ENCODE peak calls at places on chromosomes 4 and X, in four cellular contexts. S is HepG2, H is GM12878, Q is H1. L is an unnamed sample.
A peak's percentile ranks its signal among the peaks of the same experiment; 100 is the strongest.

GRCh38 chr4:56959064-56959463 is 18.3 kb downstream of the NOA1 start:
- DNase-seq in H (no peak), Q (no peak), S (no peak), L (no peak)

GRCh38 chrX:18360867-18361266 is 6.4 kb upstream of the SCML2 start:
- DNase-seq in Q (no peak), S (no peak), H (no peak), L (no peak)

GRCh38 chrX:107716816-107717700 is 58.5 kb downstream of the TSC22D3 start:
- DNase-seq in S (no peak), Q (peak; percentile 52), H (peak; percentile 64), L (no peak)

GRCh38 chrX:26914232-26914631 is 548.9 kb downstream of the PPP4R3C start:
- DNase-seq in H (no peak), S (no peak), Q (no peak), L (no peak)

GRCh38 chrX:17547658-17548057 is 172.7 kb downstream of the NHS start:
- DNase-seq in H (peak; percentile 56), S (peak; percentile 4), Q (no peak), L (no peak)

GRCh38 chr4:107616838-107617389 is 103.1 kb downstream of the PAPSS1 start:
- DNase-seq in H (no peak), S (peak; percentile 16), Q (no peak), L (no peak)

GRCh38 chr4:88599298-88599697 is 7.0 kb downstream of the HERC3 start:
- DNase-seq in S (no peak), Q (no peak), H (no peak), L (no peak)

GRCh38 chr4:87986508-87986907 is 11.0 kb downstream of the SPP1 start:
- DNase-seq in S (no peak), H (no peak), Q (no peak), L (no peak)

GRCh38 chrX:41781500-41781899 is 57.5 kb downstream of the GPR82 start:
- DNase-seq in S (peak; percentile 36), Q (no peak), H (no peak), L (peak; percentile 44)

GRCh38 chr4:99887837-99888236 is 6.4 kb downstream of the LAMTOR3 start:
- DNase-seq in H (no peak), S (no peak), Q (no peak), L (no peak)

GRCh38 chr4:105944535-105944934 is 49.3 kb downstream of the NPNT start:
- DNase-seq in H (no peak), Q (no peak), S (no peak), L (no peak)

GRCh38 chr4:161419822-161420221 is 744.0 kb downstream of the FSTL5 start:
- DNase-seq in H (no peak), Q (peak; percentile 51), S (peak; percentile 1), L (no peak)

GRCh38 chr4:3868146-3868840 is 102.1 kb downstream of the ADRA2C start:
- DNase-seq in S (no peak), H (no peak), Q (no peak), L (no peak)

GRCh38 chrX:95383778-95384177 is 1300.9 kb upstream of the DIAPH2 start:
- DNase-seq in Q (no peak), S (no peak), H (no peak), L (no peak)

GRCh38 chrX:39772057-39772832 is 325.5 kb downstream of the BCOR start:
- DNase-seq in S (peak; percentile 81), H (no peak), Q (no peak), L (peak; percentile 94)

GRCh38 chr4:156781852-156782251 is 189.7 kb downstream of the PDGFC start:
- DNase-seq in S (no peak), H (no peak), Q (no peak), L (no peak)

GRCh38 chr4:152807294-152807829 is 27.6 kb downstream of the ARFIP1 start:
- DNase-seq in Q (no peak), H (peak; percentile 9), S (no peak), L (no peak)

GRCh38 chr4:68410149-68410548 is 37.1 kb upstream of the TMPRSS11E start:
- DNase-seq in Q (no peak), H (no peak), S (no peak), L (no peak)

GRCh38 chrX:88437563-88437962 is 309.5 kb upstream of the CPXCR1 start:
- DNase-seq in H (no peak), S (no peak), Q (no peak), L (no peak)

GRCh38 chrX:153836921-153837320 is 6.6 kb upstream of the PDZD4 start:
- DNase-seq in Q (no peak), H (no peak), S (no peak), L (no peak)

GRCh38 chr4:117968606-117969005 is 65.7 kb upstream of the NDST3 start:
- DNase-seq in S (no peak), Q (no peak), H (no peak), L (no peak)

GRCh38 chrX:107894038-107894437 is 68.4 kb downstream of the MID2 start:
- DNase-seq in Q (peak; percentile 39), H (peak; percentile 20), S (peak; percentile 47), L (peak; percentile 59)

GRCh38 chrX:39012561-39013209 is 211.4 kb downstream of the MID1IP1 start:
- DNase-seq in Q (no peak), S (no peak), H (no peak), L (no peak)

GRCh38 chr4:148062301-148062950 is 330.5 kb downstream of the ARHGAP10 start:
- DNase-seq in Q (no peak), H (no peak), S (no peak), L (no peak)

GRCh38 chr4:30757357-30757756 is 37.2 kb downstream of the PCDH7 start:
- DNase-seq in Q (no peak), H (no peak), S (no peak), L (no peak)

GRCh38 chr4:172857026-172857425 is 311.6 kb upstream of the GALNT7 start:
- DNase-seq in H (no peak), Q (no peak), S (no peak), L (no peak)

GRCh38 chr4:186746581-186746980 is 22.9 kb upstream of the FAT1 start:
- DNase-seq in S (no peak), Q (no peak), H (no peak), L (no peak)

GRCh38 chrX:103584606-103585005 is 709 bp upstream of the TCEAL4 start:
- DNase-seq in Q (no peak), H (no peak), S (no peak), L (no peak)
- H3K4me3 ChIP-seq in Q (no peak overlapping the region), H (no peak overlapping the region), S (no peak overlapping the region), L (no peak overlapping the region)

GRCh38 chr4:140152760-140153418 is 1.1 kb downstream of the MAML3 start:
- DNase-seq in S (no peak), H (no peak), Q (peak; percentile 75), L (no peak)
- TF ChIP-seq SUZ12 in S (no peak), H (peak; percentile 96), Q (peak; percentile 2), L (no peak)

DNA sequence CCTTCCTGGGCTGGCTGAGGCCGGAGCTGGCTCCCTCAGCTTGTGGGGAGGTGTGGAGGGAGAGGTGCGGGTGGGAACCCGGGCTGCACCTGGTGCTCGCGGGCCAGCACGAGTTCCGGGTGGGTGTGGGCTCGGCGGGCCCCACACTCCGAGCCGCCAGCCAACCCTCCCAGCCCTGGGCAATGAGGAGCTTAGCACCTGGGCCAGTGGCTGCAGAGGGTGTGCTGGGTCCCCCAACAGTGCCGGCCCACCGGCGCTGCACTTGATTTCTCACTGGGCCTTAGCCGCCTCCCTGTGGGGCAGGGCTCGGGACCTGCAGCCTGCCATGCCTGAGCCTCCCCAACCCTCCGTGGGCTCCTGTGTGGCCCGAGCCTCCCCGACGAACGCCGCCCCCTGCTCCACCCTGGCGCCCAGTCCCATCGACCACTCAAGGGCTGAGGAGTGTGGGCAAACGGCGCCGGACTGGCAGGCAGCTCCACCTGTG is 182.7 kb upstream of the PAQR3 start:
- DNase-seq in Q (no peak), S (no peak), H (no peak), L (no peak)
- H3K9ac ChIP-seq in Q (no peak overlapping the region), S (no peak overlapping the region), H (no peak overlapping the region), L (no peak overlapping the region)

DNA sequence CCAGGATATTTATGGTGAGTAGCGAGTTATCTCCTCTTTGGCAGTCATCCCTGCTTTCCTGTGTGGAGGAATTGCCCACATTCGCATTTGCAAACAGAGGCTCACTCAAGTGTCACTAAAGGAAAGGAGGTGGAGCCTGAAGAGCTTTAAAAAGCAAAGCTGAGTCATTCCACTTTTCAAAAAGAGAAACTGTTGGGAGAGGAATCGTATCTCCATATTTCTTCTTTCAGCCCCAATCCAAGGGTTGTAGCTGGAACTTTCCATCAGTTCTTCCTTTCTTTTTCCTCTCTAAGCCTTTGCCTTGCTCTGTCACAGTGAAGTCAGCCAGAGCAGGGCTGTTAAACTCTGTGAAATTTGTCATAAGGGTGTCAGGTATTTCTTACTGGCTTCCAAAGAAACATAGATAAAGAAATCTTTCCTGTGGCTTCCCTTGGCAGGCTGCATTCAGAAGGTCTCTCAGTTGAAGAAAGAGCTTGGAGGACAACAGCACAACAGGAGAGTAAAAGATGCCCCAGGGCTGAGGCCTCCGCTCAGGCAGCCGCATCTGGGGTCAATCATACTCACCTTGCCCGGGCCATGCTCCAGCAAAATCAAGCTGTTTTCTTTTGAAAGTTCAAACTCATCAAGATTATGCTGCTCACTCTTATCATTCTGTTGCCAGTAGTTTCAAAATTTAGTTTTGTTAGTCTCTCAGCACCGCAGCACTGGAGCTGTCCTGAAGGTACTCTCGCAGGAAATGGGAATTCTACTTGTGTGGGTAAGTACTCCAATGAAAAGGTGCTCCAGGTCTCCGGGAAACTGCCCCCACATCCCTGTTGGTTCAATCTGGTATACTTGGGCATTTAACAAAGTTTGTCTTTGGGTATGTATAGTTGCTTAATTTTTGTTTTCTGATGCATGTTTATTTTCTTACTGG is at the start of gene EGF:
- DNase-seq in Q (no peak), H (no peak), S (no peak), L (no peak)
- H3K4me3 ChIP-seq in Q (no peak within 1 kb of the TSS), H (no peak within 1 kb of the TSS), S (no peak within 1 kb of the TSS), L (peak within 1 kb of the TSS; percentile 4)

GRCh38 chr4:13537832-13538177 is 6.5 kb downstream of the NKX3-2 start:
- DNase-seq in S (no peak), Q (peak; percentile 54), H (no peak), L (no peak)
- TF ChIP-seq SUZ12 in S (no peak), Q (no peak), H (no peak), L (no peak)

DNA sequence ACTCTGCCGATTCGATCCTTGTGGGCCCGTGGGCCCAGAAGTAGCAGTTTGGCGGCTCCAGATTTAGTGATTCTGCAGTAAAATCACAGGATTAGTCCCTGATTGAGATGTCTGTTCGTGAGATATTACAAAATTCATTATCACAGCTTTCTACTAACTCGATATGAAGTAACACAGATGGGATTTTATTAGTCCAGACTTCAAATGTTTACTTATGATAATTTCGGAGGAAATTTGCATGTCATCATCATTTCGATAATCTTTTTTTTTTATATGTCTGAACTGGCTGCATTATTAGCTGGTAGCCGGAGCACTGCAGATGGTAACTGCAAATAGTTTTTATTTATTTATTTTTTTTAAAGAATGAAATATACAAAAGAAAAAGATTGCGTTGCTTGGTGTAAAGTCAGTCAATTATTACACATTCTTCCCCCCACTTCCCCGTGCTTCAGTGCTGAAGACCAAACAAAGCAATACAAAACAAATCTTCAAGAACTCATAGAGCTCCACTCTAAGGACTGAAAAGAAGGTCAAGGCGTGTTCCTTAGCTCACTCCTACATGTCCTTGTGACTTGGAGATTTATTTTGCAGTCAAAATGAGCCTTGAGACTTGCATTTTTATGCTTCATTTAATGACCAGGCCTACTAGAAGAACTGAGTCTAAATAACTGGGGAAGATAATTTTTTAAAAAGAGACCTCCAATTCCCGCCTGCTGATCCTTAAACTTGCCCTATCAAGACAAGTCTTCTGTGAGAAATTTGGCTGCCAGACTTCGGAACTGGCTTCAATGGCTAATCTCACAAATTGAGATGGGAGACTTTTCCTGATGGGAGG is 11.7 kb upstream of the PITX2 start:
- DNase-seq in H (no peak), S (no peak), Q (no peak), L (no peak)
- H3K9ac ChIP-seq in H (no peak overlapping the region), S (no peak overlapping the region), Q (no peak overlapping the region), L (no peak overlapping the region)